ENCODE peak calls at places on chromosomes 11 and 22, in four cellular contexts. One of them, this sample, is unnamed.
A peak's percentile ranks its signal among the peaks of the same experiment; 100 is the strongest.

GRCh38 chr22:37601540-37602442 is 6.8 kb upstream of the GGA1 start:
- ATAC-seq in right lobe of liver: peak; percentile 93
- ATAC-seq in left lung: peak; percentile 93
- ATAC-seq in natural killer cell: no peak
- ATAC-seq in this sample: peak; percentile 53

GRCh38 chr11:111733655-111734088 is 32.5 kb downstream of the PPP2R1B start:
- ATAC-seq in right lobe of liver: no peak
- ATAC-seq in left lung: no peak
- ATAC-seq in natural killer cell: no peak
- ATAC-seq in this sample: no peak

GRCh38 chr11:112543390-112543789 is 282.7 kb upstream of the PLET1 start:
- ATAC-seq in right lobe of liver: no peak
- ATAC-seq in left lung: peak; percentile 47
- ATAC-seq in natural killer cell: no peak
- ATAC-seq in this sample: peak; percentile 25

GRCh38 chr22:43826142-43827093 is 14.3 kb upstream of the EFCAB6 start:
- ATAC-seq in right lobe of liver: peak; percentile 53
- ATAC-seq in left lung: peak; percentile 33
- ATAC-seq in natural killer cell: no peak
- ATAC-seq in this sample: no peak

GRCh38 chr22:46162771-46163170 is 12.4 kb downstream of the PPARA start:
- ATAC-seq in right lobe of liver: peak; percentile 84
- ATAC-seq in left lung: no peak
- ATAC-seq in natural killer cell: no peak
- ATAC-seq in this sample: no peak

GRCh38 chr11:35235944-35236666 is 97.1 kb downstream of the CD44 start:
- ATAC-seq in right lobe of liver: peak; percentile 73
- ATAC-seq in left lung: no peak
- ATAC-seq in natural killer cell: peak; percentile 66
- ATAC-seq in this sample: no peak

GRCh38 chr22:33504941-33505647 is 415.2 kb downstream of the LARGE1 start:
- ATAC-seq in right lobe of liver: no peak
- ATAC-seq in left lung: no peak
- ATAC-seq in natural killer cell: no peak
- ATAC-seq in this sample: no peak

GRCh38 chr11:116813781-116814471 is 9.2 kb downstream of the APOA4 start:
- ATAC-seq in right lobe of liver: peak; percentile 84
- ATAC-seq in left lung: no peak
- ATAC-seq in natural killer cell: no peak
- ATAC-seq in this sample: no peak

GRCh38 chr11:961921-962320 is 36.3 kb downstream of the AP2A2 start:
- ATAC-seq in right lobe of liver: no peak
- ATAC-seq in left lung: no peak
- ATAC-seq in natural killer cell: peak; percentile 22
- ATAC-seq in this sample: no peak

GRCh38 chr11:10294289-10294953 is 402 bp upstream of the SBF2 start:
- ATAC-seq in right lobe of liver: peak; percentile 39
- ATAC-seq in left lung: peak; percentile 9
- ATAC-seq in natural killer cell: no peak
- ATAC-seq in this sample: no peak

GRCh38 chr11:44484211-44484610 is 81.3 kb upstream of the CD82 start:
- ATAC-seq in right lobe of liver: peak; percentile 70
- ATAC-seq in left lung: no peak
- ATAC-seq in natural killer cell: no peak
- ATAC-seq in this sample: no peak

GRCh38 chr22:49986325-49986724 is 25.8 kb downstream of the PIM3 start:
- ATAC-seq in right lobe of liver: no peak
- ATAC-seq in left lung: no peak
- ATAC-seq in natural killer cell: no peak
- ATAC-seq in this sample: no peak

GRCh38 chr11:117159892-117160291 is 15.8 kb downstream of the PAFAH1B2 start:
- ATAC-seq in right lobe of liver: no peak
- ATAC-seq in left lung: no peak
- ATAC-seq in natural killer cell: no peak
- ATAC-seq in this sample: no peak

GRCh38 chr11:44528103-44528502 is 37.4 kb upstream of the CD82 start:
- ATAC-seq in right lobe of liver: no peak
- ATAC-seq in left lung: no peak
- ATAC-seq in natural killer cell: no peak
- ATAC-seq in this sample: no peak

GRCh38 chr11:102447193-102447592 is 5.4 kb downstream of the TMEM123 start:
- ATAC-seq in right lobe of liver: no peak
- ATAC-seq in left lung: no peak
- ATAC-seq in natural killer cell: peak; percentile 66
- ATAC-seq in this sample: peak; percentile 58

GRCh38 chr11:119897046-119897440 is 168.0 kb upstream of the NECTIN1 start:
- ATAC-seq in right lobe of liver: no peak
- ATAC-seq in left lung: no peak
- ATAC-seq in natural killer cell: no peak
- ATAC-seq in this sample: no peak

GRCh38 chr11:114137838-114138237 is 78.3 kb downstream of the ZBTB16 start:
- ATAC-seq in right lobe of liver: no peak
- ATAC-seq in left lung: no peak
- ATAC-seq in natural killer cell: no peak
- ATAC-seq in this sample: no peak

GRCh38 chr22:21876486-21877176 is 9.2 kb upstream of the MAPK1 start:
- ATAC-seq in right lobe of liver: no peak
- ATAC-seq in left lung: peak; percentile 21
- ATAC-seq in natural killer cell: no peak
- ATAC-seq in this sample: peak; percentile 85

GRCh38 chr11:32960553-32961164 is 55.0 kb upstream of the DEPDC7 start:
- ATAC-seq in right lobe of liver: peak; percentile 74
- ATAC-seq in left lung: peak; percentile 62
- ATAC-seq in natural killer cell: no peak
- ATAC-seq in this sample: no peak

GRCh38 chr11:21132146-21132720 is 462.8 kb downstream of the NELL1 start:
- ATAC-seq in right lobe of liver: no peak
- ATAC-seq in left lung: no peak
- ATAC-seq in natural killer cell: no peak
- ATAC-seq in this sample: no peak

GRCh38 chr22:46515208-46516111 is 22.0 kb downstream of the CELSR1 start:
- ATAC-seq in right lobe of liver: no peak
- ATAC-seq in left lung: no peak
- ATAC-seq in natural killer cell: no peak
- ATAC-seq in this sample: no peak

GRCh38 chr11:1394936-1395772 is 5.4 kb downstream of the BRSK2 start:
- ATAC-seq in right lobe of liver: no peak
- ATAC-seq in left lung: no peak
- ATAC-seq in natural killer cell: no peak
- ATAC-seq in this sample: peak; percentile 19

This sample was measured in stimulated activated memory B cell treated with anti-CD40 and anti-IgM and Interleukin-4, amounts not matched to agents 10 μg/mL and 1 μg/mL and 100 μg/mL, for 72 hours.